ENCODE peak calls at places on chromosome 10, in six cellular contexts. T is body of pancreas, R is fibroblast of lung, J is AG04450, P is thyroid gland, Q is brain microvascular endothelial cell. L is an unnamed sample.

GRCh38 chr10:117503170-117503885 is 39.2 kb upstream of the EMX2 start:
- DNase-seq in R (no peak), Q (no peak), J (no peak), P (no peak), T (no peak), L (peak; percentile 19)

GRCh38 chr10:104333037-104333727 is 5.1 kb downstream of the ITPRIP start:
- DNase-seq in P (no peak), Q (no peak), J (no peak), T (no peak), R (no peak), L (no peak)

GRCh38 chr10:15266117-15266516 is 97.6 kb upstream of the NMT2 start:
- DNase-seq in Q (no peak), R (no peak), T (no peak), J (no peak), P (no peak), L (no peak)

GRCh38 chr10:119872860-119873671 is 423 bp upstream of the MCMBP start:
- DNase-seq in P (peak; percentile 84), J (peak; percentile 29), R (peak; percentile 80), Q (peak; percentile 61), T (peak; percentile 87), L (peak; percentile 78)

GRCh38 chr10:116606061-116606483 is 14.7 kb upstream of the PNLIPRP2 start:
- DNase-seq in R (no peak), Q (no peak), P (no peak), J (no peak), T (peak; percentile 55), L (no peak)

GRCh38 chr10:120221873-120222485 is 235.0 kb upstream of the PLPP4 start:
- DNase-seq in R (peak; percentile 25), P (no peak), Q (peak; percentile 35), T (peak; percentile 61), J (no peak), L (peak; percentile 45)

GRCh38 chr10:69863580-69863979 is 61.9 kb downstream of the COL13A1 start:
- DNase-seq in Q (peak; percentile 41), J (no peak), T (no peak), P (no peak), R (peak; percentile 57), L (peak; percentile 57)

GRCh38 chr10:104329754-104330153 is 8.5 kb downstream of the ITPRIP start:
- DNase-seq in P (no peak), J (no peak), T (no peak), R (peak; percentile 88), Q (peak; percentile 79), L (peak; percentile 84)

GRCh38 chr10:15137636-15138035 is 30.9 kb downstream of the NMT2 start:
- DNase-seq in Q (no peak), P (no peak), T (no peak), J (no peak), R (peak; percentile 48), L (no peak)

GRCh38 chr10:73819513-73820093 is 8.2 kb upstream of the NDST2 start:
- DNase-seq in R (no peak), J (no peak), Q (peak; percentile 7), P (peak; percentile 95), T (peak; percentile 91), L (no peak)
- TF ChIP-seq CTCF in R (peak; percentile 5), J (no peak), Q (peak; percentile 36), P (peak; percentile 31), T (peak; percentile 35), L (no peak)

DNA sequence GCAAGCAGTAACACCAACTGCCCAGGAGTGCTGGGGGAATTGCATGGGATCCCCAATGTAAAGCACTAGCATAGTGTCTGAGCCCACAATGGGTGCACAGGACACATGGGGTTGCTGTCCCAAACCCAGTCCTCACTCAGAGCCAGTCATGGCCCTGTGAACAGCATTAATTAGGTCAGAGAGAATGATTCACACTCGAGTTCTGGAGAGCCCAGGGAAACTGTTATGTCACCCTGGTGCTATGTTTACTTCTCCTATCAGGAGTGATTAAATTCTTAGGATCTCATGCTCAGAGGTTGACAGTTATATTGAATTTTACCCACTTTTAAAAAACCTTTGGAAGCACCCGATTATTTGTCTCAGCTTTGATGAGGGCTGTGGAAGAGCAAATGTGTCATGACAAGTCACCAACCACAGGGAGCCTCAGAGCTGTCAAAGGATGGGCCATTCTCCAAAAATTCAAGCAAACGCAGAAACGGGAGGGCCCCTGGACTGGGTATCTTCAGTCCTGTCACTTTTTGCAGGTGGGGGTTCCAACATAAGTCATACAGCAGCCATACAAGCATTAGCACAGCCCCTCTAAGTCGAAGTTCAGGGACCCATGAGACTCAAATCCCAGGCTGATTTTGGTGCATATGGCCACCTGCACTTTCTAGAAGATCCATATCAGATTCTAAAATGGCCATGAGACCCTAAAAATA is 1.3 kb upstream of the RASSF4 start:
- DNase-seq in R (peak; percentile 86), T (peak; percentile 79), Q (peak; percentile 78), P (no peak), J (no peak), L (peak; percentile 60)
- H3K27ac ChIP-seq in R (no peak overlapping the region), T (peak overlapping the region; percentile 89), Q (peak overlapping the region; percentile 78), P (peak overlapping the region; percentile 89), J (no peak overlapping the region), L (peak overlapping the region; percentile 49)

GRCh38 chr10:45441791-45442190 is 67.8 kb downstream of the ALOX5 start:
- DNase-seq in R (no peak), P (no peak), J (no peak), Q (no peak), T (no peak), L (no peak)

GRCh38 chr10:45444022-45444421 is 70.0 kb downstream of the ALOX5 start:
- DNase-seq in P (no peak), T (no peak), J (no peak), Q (no peak), R (no peak), L (no peak)

GRCh38 chr10:45442251-45442650 is 68.2 kb downstream of the ALOX5 start:
- DNase-seq in J (no peak), T (no peak), Q (no peak), P (no peak), R (no peak), L (no peak)

GRCh38 chr10:45443101-45444009 is 69.3 kb downstream of the ALOX5 start:
- DNase-seq in P (no peak), J (no peak), R (no peak), Q (no peak), T (no peak), L (no peak)

GRCh38 chr10:45442670-45443069 is 68.7 kb downstream of the ALOX5 start:
- DNase-seq in P (no peak), Q (no peak), J (no peak), R (no peak), T (no peak), L (no peak)
- TF ChIP-seq CTCF in P (no peak), Q (no peak), J (no peak), R (no peak), T (no peak), L (no peak)

GRCh38 chr10:68083953-68084352 is 8.9 kb upstream of the HERC4 start:
- DNase-seq in J (no peak), Q (no peak), P (no peak), T (no peak), R (no peak), L (no peak)
- H3K27ac ChIP-seq in J (no peak overlapping the region), Q (no peak overlapping the region), P (no peak overlapping the region), T (no peak overlapping the region), R (no peak overlapping the region), L (no peak overlapping the region)

L was measured in mammary epithelial cell.